ENCODE peak calls at places on chromosomes 13 and 19, in ten cellular contexts. G is AG04449; W is mucosa of descending colon; L is right atrium auricular region; B is AG04450; P is heart right ventricle; I is IMR-90; N is uterus; M is naive thymus-derived CD4-positive, alpha-beta T cell; R is psoas muscle. F is an unnamed sample.

GRCh38 chr13:22178878-22179277 is 508.0 kb downstream of the FGF9 start:
- DNase-seq in G (no peak), W (no peak), L (no peak), B (no peak), P (no peak), I (no peak), N (no peak), M (no peak), R (no peak), F (no peak)

GRCh38 chr19:58543826-58544590 is at the start of gene TRIM28:
- DNase-seq in G (peak), W (peak), L (peak), B (peak), P (peak), I (peak), N (peak), M (peak), R (peak), F (peak)

GRCh38 chr13:51644649-51645048 is 60.4 kb downstream of the WDFY2 start:
- DNase-seq in G (no peak), W (no peak), L (no peak), B (no peak), P (no peak), I (peak), N (no peak), M (no peak), R (no peak), F (no peak)

GRCh38 chr13:51803018-51803417 is 945 bp downstream of the DHRS12 start:
- DNase-seq in G (no peak), W (peak), L (no peak), B (no peak), P (no peak), I (no peak), N (peak), M (no peak), R (no peak), F (no peak)

GRCh38 chr19:14361824-14362223 is 19.4 kb upstream of the ADGRE5 start:
- DNase-seq in G (no peak), W (no peak), L (no peak), B (no peak), P (no peak), I (no peak), N (peak), M (no peak), R (no peak), F (no peak)

GRCh38 chr19:50779504-50780457 is 9.5 kb downstream of the GPR32 start:
- DNase-seq in G (no peak), W (no peak), L (no peak), B (no peak), P (no peak), I (no peak), N (no peak), M (no peak), R (no peak), F (no peak)

GRCh38 chr13:90445179-90445578 is 902.3 kb upstream of the MIR17HG start:
- DNase-seq in G (peak), W (no peak), L (no peak), B (peak), P (no peak), I (peak), N (no peak), M (no peak), R (no peak), F (no peak)

GRCh38 chr13:44068737-44069136 is 189.0 kb downstream of the LACC1 start:
- DNase-seq in G (no peak), W (no peak), L (no peak), B (peak), P (no peak), I (peak), N (no peak), M (no peak), R (no peak), F (no peak)

GRCh38 chr19:38172001-38172400 is 52.0 kb downstream of the DPF1 start:
- DNase-seq in G (no peak), W (no peak), L (no peak), B (no peak), P (peak), I (no peak), N (no peak), M (no peak), R (peak), F (no peak)

GRCh38 chr13:112444001-112444311 is 67.8 kb downstream of the SPACA7 start:
- DNase-seq in G (no peak), W (peak), L (peak), B (no peak), P (peak), I (peak), N (no peak), M (peak), R (peak), F (no peak)

GRCh38 chr13:99628442-99628841 is 127.2 kb downstream of the TM9SF2 start:
- DNase-seq in G (no peak), W (no peak), L (no peak), B (no peak), P (no peak), I (no peak), N (no peak), M (no peak), R (no peak), F (no peak)

GRCh38 chr13:102138635-102139225 is 263.1 kb downstream of the FGF14 start:
- DNase-seq in G (no peak), W (no peak), L (no peak), B (no peak), P (no peak), I (peak), N (no peak), M (no peak), R (no peak), F (no peak)

GRCh38 chr13:98944336-98944735 is 33.5 kb downstream of the DOCK9 start:
- DNase-seq in G (no peak), W (no peak), L (no peak), B (no peak), P (no peak), I (no peak), N (no peak), M (no peak), R (no peak), F (no peak)

GRCh38 chr13:31236211-31236786 is 36.5 kb downstream of the B3GLCT start:
- DNase-seq in G (peak), W (no peak), L (no peak), B (peak), P (no peak), I (peak), N (peak), M (no peak), R (no peak), F (no peak)

GRCh38 chr13:44174769-44175425 is 198.7 kb upstream of the SERP2 start:
- DNase-seq in G (no peak), W (no peak), L (no peak), B (no peak), P (no peak), I (peak), N (no peak), M (no peak), R (no peak), F (no peak)

GRCh38 chr19:51458899-51459592 is 792 bp upstream of the SIGLEC8 start:
- DNase-seq in G (no peak), W (no peak), L (no peak), B (no peak), P (no peak), I (no peak), N (no peak), M (no peak), R (no peak), F (no peak)

GRCh38 chr13:80690208-80690607 is 349.3 kb upstream of the SPRY2 start:
- DNase-seq in G (no peak), W (no peak), L (no peak), B (no peak), P (no peak), I (no peak), N (no peak), M (no peak), R (no peak), F (no peak)

GRCh38 chr19:42066075-42066754 is 3.8 kb downstream of the GRIK5 start:
- DNase-seq in G (no peak), W (no peak), L (no peak), B (no peak), P (no peak), I (peak), N (no peak), M (no peak), R (no peak), F (no peak)

GRCh38 chr13:43284162-43284561 is 260.8 kb downstream of the DNAJC15 start:
- DNase-seq in G (no peak), W (no peak), L (no peak), B (peak), P (no peak), I (peak), N (no peak), M (no peak), R (no peak), F (no peak)

GRCh38 chr19:56839665-56840451 is 668 bp downstream of the PEG3 start:
- DNase-seq in G (no peak), W (peak), L (peak), B (no peak), P (peak), I (no peak), N (peak), M (no peak), R (peak), F (no peak)

GRCh38 chr19:52963229-52963760 is 614 bp upstream of the ZNF816 start:
- DNase-seq in G (no peak), W (peak), L (no peak), B (no peak), P (peak), I (no peak), N (peak), M (peak), R (no peak), F (no peak)

GRCh38 chr13:112042496-112042895 is 24.5 kb upstream of the SOX1 start:
- DNase-seq in G (no peak), W (no peak), L (no peak), B (no peak), P (no peak), I (no peak), N (no peak), M (no peak), R (no peak), F (no peak)

GRCh38 chr13:80939581-80939980 is 598.7 kb upstream of the SPRY2 start:
- DNase-seq in G (no peak), W (no peak), L (no peak), B (no peak), P (no peak), I (no peak), N (no peak), M (no peak), R (no peak), F (no peak)

GRCh38 chr19:54096642-54097106 is 3.9 kb downstream of the OSCAR start:
- DNase-seq in G (no peak), W (no peak), L (no peak), B (no peak), P (no peak), I (peak), N (no peak), M (no peak), R (no peak), F (no peak)

GRCh38 chr19:17404015-17404414 is 1.4 kb downstream of the BST2 start:
- DNase-seq in G (no peak), W (no peak), L (no peak), B (no peak), P (no peak), I (no peak), N (no peak), M (no peak), R (no peak), F (no peak)

GRCh38 chr19:17402982-17403855 is 2.2 kb downstream of the BST2 start:
- DNase-seq in G (no peak), W (no peak), L (no peak), B (no peak), P (peak), I (no peak), N (no peak), M (peak), R (no peak), F (no peak)

GRCh38 chr19:17405250-17406038 is at the start of gene BST2:
- DNase-seq in G (no peak), W (peak), L (no peak), B (no peak), P (peak), I (peak), N (peak), M (peak), R (peak), F (peak)

GRCh38 chr19:17406039-17406886 is 833 bp upstream of the BST2 start:
- DNase-seq in G (no peak), W (no peak), L (no peak), B (no peak), P (no peak), I (no peak), N (no peak), M (no peak), R (no peak), F (no peak)

DNA sequence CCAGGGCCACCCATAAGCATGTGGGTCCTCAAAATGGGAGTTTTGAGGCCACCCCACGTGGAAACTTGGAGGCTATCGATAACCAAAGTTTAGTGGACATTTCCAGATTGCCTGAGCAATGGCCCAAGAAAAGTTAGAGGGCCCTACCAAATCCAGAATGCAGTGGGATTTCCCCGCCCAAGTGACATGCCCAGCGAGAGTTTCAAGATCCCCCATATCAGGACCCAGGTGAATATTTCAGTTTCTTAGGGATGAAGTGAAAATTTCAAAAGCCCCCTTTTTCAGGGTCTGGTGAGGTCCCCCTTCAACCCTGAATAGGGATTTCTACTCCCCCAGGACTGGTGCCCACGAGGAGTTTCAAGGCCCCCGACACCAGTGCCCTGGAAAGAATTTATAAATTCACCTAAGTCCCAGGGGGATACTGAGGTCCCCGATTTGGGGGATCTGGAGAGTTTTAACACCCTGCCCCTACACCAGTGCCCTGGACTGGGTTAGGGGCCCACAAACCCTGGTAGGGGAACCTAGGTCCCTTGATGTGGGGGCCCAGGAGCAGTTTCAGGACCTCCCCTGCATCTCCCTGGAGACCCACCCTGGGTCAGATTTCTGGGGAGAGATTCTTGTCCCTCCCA is 695 bp downstream of the BST2 start:
- DNase-seq in G (no peak), W (no peak), L (no peak), B (no peak), P (no peak), I (no peak), N (no peak), M (no peak), R (no peak), F (no peak)
- H3K4me3 ChIP-seq in G (no peak), W (no peak), L (peak), B (no peak), P (peak), I (no peak), N (peak), M (peak), R (peak), F (peak)

GRCh38 chr13:28099396-28100148 is 804 bp downstream of the FLT3 start:
- DNase-seq in G (no peak), W (no peak), L (no peak), B (no peak), P (no peak), I (no peak), N (no peak), M (no peak), R (no peak), F (no peak)
- H3K4me3 ChIP-seq in G (no peak), W (no peak), L (peak), B (no peak), P (peak), I (peak), N (no peak), M (no peak), R (peak), F (peak)

GRCh38 chr19:1668048-1668338 is 15.6 kb upstream of the TCF3 start:
- DNase-seq in G (no peak), W (no peak), L (no peak), B (no peak), P (no peak), I (no peak), N (no peak), M (no peak), R (no peak), F (no peak)
- H3K4me3 ChIP-seq in G (no peak), W (no peak), L (no peak), B (no peak), P (no peak), I (no peak), N (no peak), M (no peak), R (no peak), F (peak)

DNA sequence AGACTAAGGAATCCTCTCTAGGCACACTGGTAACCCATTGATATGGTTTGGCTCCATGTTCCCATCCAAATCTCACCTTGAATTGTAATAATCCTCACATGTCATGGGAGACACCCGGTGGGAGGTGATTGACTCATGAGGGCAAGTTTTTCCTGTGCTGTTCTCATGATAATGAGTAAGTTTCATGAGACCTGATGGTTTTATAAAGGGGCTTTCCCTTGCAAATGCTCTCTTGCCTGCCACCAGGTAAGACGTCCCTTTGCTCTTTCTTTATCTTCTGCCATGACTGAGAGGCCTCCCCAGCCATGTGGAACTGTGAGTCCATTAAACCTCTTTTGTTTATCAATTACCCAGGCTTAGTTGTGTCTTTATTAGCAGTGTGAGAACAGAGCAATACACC is 81.4 kb upstream of the GPC6 start:
- DNase-seq in G (no peak), W (no peak), L (no peak), B (no peak), P (no peak), I (no peak), N (no peak), M (no peak), R (no peak), F (no peak)
- H3K4me3 ChIP-seq in G (no peak), W (no peak), L (no peak), B (no peak), P (no peak), I (no peak), N (no peak), M (no peak), R (no peak), F (no peak)

GRCh38 chr19:3389876-3390361 is 23.5 kb downstream of the NFIC start:
- DNase-seq in G (no peak), W (no peak), L (no peak), B (no peak), P (no peak), I (peak), N (no peak), M (no peak), R (peak), F (no peak)
- H3K4me3 ChIP-seq in G (no peak), W (no peak), L (no peak), B (no peak), P (no peak), I (no peak), N (no peak), M (no peak), R (peak), F (no peak)

GRCh38 chr19:5691930-5692784 is 2.1 kb downstream of the RPL36 start:
- DNase-seq in G (no peak), W (no peak), L (no peak), B (no peak), P (peak), I (peak), N (no peak), M (no peak), R (no peak), F (no peak)
- H3K4me3 ChIP-seq in G (peak), W (no peak), L (peak), B (peak), P (peak), I (no peak), N (peak), M (no peak), R (peak), F (peak)

DNA sequence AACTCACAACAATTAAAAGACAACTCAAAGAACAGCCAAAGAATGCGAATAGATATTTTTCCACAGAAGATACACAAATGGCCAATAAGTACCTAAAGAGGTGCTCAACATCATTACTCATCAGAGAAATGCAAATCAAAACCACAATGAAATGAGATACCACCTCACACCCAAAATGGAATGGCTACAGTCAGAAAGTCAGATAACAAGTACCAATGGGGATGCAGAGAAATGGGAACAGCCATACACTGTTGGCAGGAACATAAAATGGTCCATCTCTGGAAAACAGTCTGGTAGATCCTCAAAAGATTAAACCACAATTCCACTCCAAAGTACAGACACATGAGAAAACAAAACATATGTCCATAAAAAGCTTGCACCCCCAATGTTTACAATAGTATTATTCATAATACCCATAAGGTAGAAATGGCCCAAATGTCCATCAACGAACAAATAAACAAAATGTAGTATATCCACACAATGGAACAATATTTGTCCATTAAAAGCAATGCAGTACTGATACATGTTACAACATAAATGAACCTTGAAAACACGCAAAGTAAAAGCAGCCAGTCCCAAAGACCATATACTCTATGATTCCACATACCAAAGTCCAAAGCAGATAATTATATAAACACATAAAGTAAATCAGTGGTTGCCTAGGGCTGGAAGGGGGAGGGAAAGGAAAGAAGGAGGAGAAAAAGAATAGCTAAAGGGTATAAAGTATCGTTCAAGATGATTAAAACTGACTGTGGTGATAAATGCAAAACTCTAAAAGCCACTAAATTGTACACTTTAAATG is 19.6 kb downstream of the USP12 start:
- DNase-seq in G (no peak), W (no peak), L (no peak), B (no peak), P (no peak), I (peak), N (no peak), M (no peak), R (no peak), F (no peak)
- H3K4me3 ChIP-seq in G (no peak), W (no peak), L (no peak), B (no peak), P (no peak), I (no peak), N (no peak), M (no peak), R (no peak), F (no peak)

GRCh38 chr13:110001622-110002275 is 215.4 kb upstream of the IRS2 start:
- DNase-seq in G (peak), W (no peak), L (no peak), B (peak), P (no peak), I (peak), N (no peak), M (no peak), R (no peak), F (no peak)

GRCh38 chr13:109998808-109999528 is 212.6 kb upstream of the IRS2 start:
- DNase-seq in G (peak), W (no peak), L (no peak), B (peak), P (no peak), I (peak), N (no peak), M (no peak), R (no peak), F (no peak)

GRCh38 chr13:109998030-109998429 is 211.6 kb upstream of the IRS2 start:
- DNase-seq in G (no peak), W (no peak), L (no peak), B (no peak), P (no peak), I (no peak), N (no peak), M (no peak), R (no peak), F (no peak)

GRCh38 chr13:109999659-110000533 is 213.5 kb upstream of the IRS2 start:
- DNase-seq in G (no peak), W (no peak), L (no peak), B (no peak), P (no peak), I (no peak), N (no peak), M (no peak), R (no peak), F (no peak)

GRCh38 chr13:110000534-110001345 is 214.4 kb upstream of the IRS2 start:
- DNase-seq in G (no peak), W (no peak), L (no peak), B (no peak), P (no peak), I (no peak), N (no peak), M (no peak), R (no peak), F (no peak)
- H3K4me3 ChIP-seq in G (no peak), W (no peak), L (no peak), B (no peak), P (no peak), I (no peak), N (no peak), M (no peak), R (no peak), F (no peak)

F was measured in GM12864.